ENCODE peak calls at places on chromosome 2, in four cellular contexts. U is effector memory CD4-positive, alpha-beta T cell; Y is NCI-H510A; B is esophagus squamous epithelium. E is an unnamed sample.

GRCh38 chr2:201777869-201778268 is 2.9 kb downstream of the ALS2 start:
- DNase-seq in U (no peak), B (no peak), Y (no peak), E (no peak)

GRCh38 chr2:18496516-18496915 is 63.9 kb downstream of the RDH14 start:
- DNase-seq in B (no peak), U (no peak), Y (no peak), E (no peak)

GRCh38 chr2:33673937-33674336 is 74.8 kb upstream of the FAM98A start:
- DNase-seq in Y (no peak), U (no peak), B (no peak), E (no peak)

GRCh38 chr2:20103514-20103913 is 52.1 kb upstream of the LAPTM4A start:
- DNase-seq in Y (no peak), B (no peak), U (no peak), E (no peak)

GRCh38 chr2:199339826-199340605 is 117.7 kb downstream of the SATB2 start:
- DNase-seq in U (no peak), Y (no peak), B (no peak), E (no peak)

GRCh38 chr2:234195516-234195915 is 145.0 kb downstream of the SPP2 start:
- DNase-seq in Y (no peak), U (no peak), B (no peak), E (no peak)

GRCh38 chr2:179049546-179050311 is at the start of gene CCDC141:
- DNase-seq in Y (no peak), U (no peak), B (no peak), E (no peak)

GRCh38 chr2:26086779-26087178 is 52.9 kb downstream of the RAB10 start:
- DNase-seq in Y (no peak), U (no peak), B (no peak), E (no peak)

GRCh38 chr2:162840598-162841246 is 2.2 kb upstream of the KCNH7 start:
- DNase-seq in U (no peak), B (no peak), Y (no peak), E (no peak)

GRCh38 chr2:231992888-231993287 is 31.4 kb downstream of the DIS3L2 start:
- DNase-seq in B (no peak), U (no peak), Y (no peak), E (no peak)

GRCh38 chr2:69089244-69089643 is 76.3 kb downstream of the ANTXR1 start:
- DNase-seq in B (no peak), U (no peak), Y (no peak), E (no peak)

GRCh38 chr2:226839960-226840359 is 4.1 kb downstream of the RHBDD1 start:
- DNase-seq in U (no peak), Y (no peak), B (no peak), E (no peak)

GRCh38 chr2:143284087-143284675 is 155.0 kb downstream of the ARHGAP15 start:
- DNase-seq in Y (no peak), B (no peak), U (no peak), E (peak)

GRCh38 chr2:197464180-197464579 is 10.8 kb downstream of the COQ10B start:
- DNase-seq in Y (no peak), B (no peak), U (no peak), E (no peak)

GRCh38 chr2:38959464-38959863 is 69.8 kb downstream of the ARHGEF33 start:
- DNase-seq in U (no peak), Y (no peak), B (no peak), E (no peak)

GRCh38 chr2:26873584-26873983 is 25.7 kb downstream of the DPYSL5 start:
- DNase-seq in U (no peak), B (no peak), Y (no peak), E (no peak)

GRCh38 chr2:45018033-45018432 is 8.8 kb upstream of the SIX2 start:
- DNase-seq in Y (no peak), B (no peak), U (no peak), E (no peak)

GRCh38 chr2:68387408-68388350 is 22.6 kb downstream of the PLEK start:
- DNase-seq in Y (no peak), U (no peak), B (no peak), E (no peak)

GRCh38 chr2:83376731-83377130 is 1082.3 kb downstream of the SUCLG1 start:
- DNase-seq in B (no peak), Y (no peak), U (no peak), E (no peak)

GRCh38 chr2:74047152-74047551 is 62.4 kb downstream of the TET3 start:
- DNase-seq in U (no peak), Y (no peak), B (no peak), E (no peak)

GRCh38 chr2:151408788-151409600 is 708 bp upstream of the RIF1 start:
- DNase-seq in Y (no peak), U (no peak), B (no peak), E (no peak)

GRCh38 chr2:179354739-179355537 is 90.3 kb upstream of the SESTD1 start:
- DNase-seq in Y (no peak), U (no peak), B (no peak), E (no peak)

GRCh38 chr2:169159686-169160085 is 90.3 kb downstream of the DHRS9 start:
- DNase-seq in Y (no peak), U (no peak), B (no peak), E (no peak)

GRCh38 chr2:229206548-229206947 is 64.5 kb downstream of the PID1 start:
- DNase-seq in Y (no peak), U (no peak), B (no peak), E (no peak)

GRCh38 chr2:120947982-120948661 is 212.5 kb downstream of the GLI2 start:
- DNase-seq in Y (no peak), U (no peak), B (no peak), E (no peak)

GRCh38 chr2:30679416-30680088 is 127.7 kb downstream of the CAPN13 start:
- DNase-seq in Y (no peak), B (no peak), U (no peak), E (no peak)

GRCh38 chr2:30511122-30512083 is 64.4 kb downstream of the LCLAT1 start:
- DNase-seq in B (no peak), Y (peak), U (no peak), E (no peak)

GRCh38 chr2:208306291-208306690 is 40.2 kb downstream of the PIKFYVE start:
- DNase-seq in Y (no peak), B (no peak), U (no peak), E (no peak)

GRCh38 chr2:56013475-56013874 is 89.9 kb upstream of the EFEMP1 start:
- DNase-seq in B (no peak), Y (no peak), U (no peak), E (no peak)

GRCh38 chr2:202147775-202148174 is 74.7 kb downstream of the KIAA2012 start:
- DNase-seq in Y (no peak), U (no peak), B (no peak), E (no peak)

GRCh38 chr2:237705225-237705524 is 77.8 kb downstream of the LRRFIP1 start:
- DNase-seq in B (no peak), U (no peak), Y (no peak), E (no peak)

GRCh38 chr2:221571391-221572179 is 519 bp downstream of the EPHA4 start:
- DNase-seq in U (peak), Y (no peak), B (no peak), E (peak)

GRCh38 chr2:148989882-148990493 is 48.5 kb upstream of the LYPD6B start:
- DNase-seq in U (no peak), Y (peak), B (no peak), E (peak)

GRCh38 chr2:20677301-20678176 is 10.6 kb downstream of the GDF7 start:
- DNase-seq in B (no peak), Y (no peak), U (no peak), E (no peak)

GRCh38 chr2:121193185-121193584 is 91.8 kb downstream of the TFCP2L1 start:
- DNase-seq in U (no peak), Y (no peak), B (no peak), E (no peak)

GRCh38 chr2:150909090-150909489 is 352.6 kb downstream of the RBM43 start:
- DNase-seq in U (no peak), B (no peak), Y (no peak), E (no peak)

GRCh38 chr2:29009711-29010677 is 28.9 kb downstream of the TOGARAM2 start:
- DNase-seq in U (no peak), B (no peak), Y (no peak), E (no peak)